ENCODE peak calls at places on chromosome 20, in eight cellular contexts. H is heart left ventricle; R is PC-9; S is CD4-positive, CD25-positive, alpha-beta regulatory T cell; W is body of pancreas; K is GM23248; M is colonic mucosa; Y is cardiac muscle cell. N is an unnamed sample.

GRCh38 chr20:57323034-57323433 is 6.6 kb upstream of the SPO11 start:
- DNase-seq in H (no peak), R (peak; percentile 74), S (no peak), W (no peak), K (peak; percentile 81), M (peak; percentile 41), Y (peak; percentile 37), N (no peak)

GRCh38 chr20:20820780-20821495 is 108.5 kb upstream of the RALGAPA2 start:
- DNase-seq in H (no peak), R (no peak), S (no peak), W (no peak), K (no peak), M (no peak), Y (no peak), N (no peak)

GRCh38 chr20:1376453-1377270 is 16.2 kb downstream of the FKBP1A start:
- DNase-seq in H (no peak), R (no peak), S (no peak), W (no peak), K (peak; percentile 35), M (peak; percentile 17), Y (no peak), N (no peak)

GRCh38 chr20:57650756-57651483 is 30.7 kb upstream of the ZBP1 start:
- DNase-seq in H (no peak), R (no peak), S (no peak), W (no peak), K (no peak), M (no peak), Y (no peak), N (no peak)

GRCh38 chr20:47360489-47361267 is 4.2 kb upstream of the ZMYND8 start:
- DNase-seq in H (peak; percentile 93), R (peak; percentile 84), S (no peak), W (peak; percentile 78), K (peak; percentile 80), M (peak; percentile 76), Y (peak; percentile 97), N (no peak)

GRCh38 chr20:20503788-20504528 is 136.1 kb downstream of the INSM1 start:
- DNase-seq in H (no peak), R (no peak), S (no peak), W (no peak), K (no peak), M (no peak), Y (no peak), N (no peak)

GRCh38 chr20:58875111-58875510 is 22.6 kb downstream of the GNAS start:
- DNase-seq in H (no peak), R (no peak), S (no peak), W (no peak), K (no peak), M (no peak), Y (no peak), N (no peak)

GRCh38 chr20:17570347-17571152 is 675 bp downstream of the DSTN start:
- DNase-seq in H (peak; percentile 38), R (peak; percentile 53), S (peak; percentile 34), W (peak; percentile 67), K (peak; percentile 73), M (peak; percentile 73), Y (peak; percentile 55), N (peak; percentile 2)

GRCh38 chr20:4008026-4008413 is 7.3 kb downstream of the RNF24 start:
- DNase-seq in H (no peak), R (no peak), S (no peak), W (no peak), K (no peak), M (no peak), Y (no peak), N (no peak)

GRCh38 chr20:37275125-37275524 is 13.5 kb upstream of the GHRH start:
- DNase-seq in H (no peak), R (no peak), S (no peak), W (no peak), K (no peak), M (no peak), Y (no peak), N (no peak)

GRCh38 chr20:23008673-23009072 is 26.4 kb upstream of the SSTR4 start:
- DNase-seq in H (no peak), R (no peak), S (no peak), W (no peak), K (peak; percentile 23), M (no peak), Y (no peak), N (no peak)

GRCh38 chr20:6348908-6349307 is 226.1 kb upstream of the FERMT1 start:
- DNase-seq in H (no peak), R (no peak), S (no peak), W (no peak), K (no peak), M (no peak), Y (no peak), N (no peak)

GRCh38 chr20:16459019-16459700 is 114.1 kb downstream of the KIF16B start:
- DNase-seq in H (peak; percentile 35), R (no peak), S (no peak), W (no peak), K (peak; percentile 82), M (no peak), Y (peak; percentile 90), N (no peak)

GRCh38 chr20:9839626-9840025 is 750 bp upstream of the PAK5 start:
- DNase-seq in H (no peak), R (no peak), S (no peak), W (no peak), K (no peak), M (no peak), Y (no peak), N (no peak)

DNA sequence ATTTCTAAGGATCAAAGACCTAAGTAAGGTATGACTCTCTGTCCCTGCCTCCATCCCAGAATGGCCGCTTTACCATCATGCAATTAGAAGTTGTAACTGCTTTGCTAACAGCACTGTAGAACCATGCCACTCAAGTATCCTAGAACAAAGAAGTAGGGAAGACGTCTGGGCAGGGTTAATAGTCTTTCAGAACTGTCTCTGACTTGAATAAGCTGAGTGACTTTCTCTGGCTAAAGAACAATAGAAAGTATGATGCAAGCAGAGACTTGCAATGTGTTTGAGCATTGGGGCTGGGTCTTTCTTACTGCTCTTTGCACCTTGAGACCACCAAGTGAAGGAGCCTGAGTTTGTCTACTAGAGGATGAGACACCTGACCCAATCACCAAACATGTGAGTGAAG is 279.6 kb upstream of the JAG1 start:
- DNase-seq in H (no peak), R (no peak), S (no peak), W (no peak), K (no peak), M (no peak), Y (no peak), N (no peak)
- H3K4me1 ChIP-seq in H (peaks cover 8% of the 10 kb centered on the region), R (peaks cover 11% of the 10 kb centered on the region), S (no peaks in the 10 kb centered on the region), W (peaks cover 40% of the 10 kb centered on the region), K (no peaks in the 10 kb centered on the region), M (no peaks in the 10 kb centered on the region), Y (no peaks in the 10 kb centered on the region), N (no peaks in the 10 kb centered on the region)

DNA sequence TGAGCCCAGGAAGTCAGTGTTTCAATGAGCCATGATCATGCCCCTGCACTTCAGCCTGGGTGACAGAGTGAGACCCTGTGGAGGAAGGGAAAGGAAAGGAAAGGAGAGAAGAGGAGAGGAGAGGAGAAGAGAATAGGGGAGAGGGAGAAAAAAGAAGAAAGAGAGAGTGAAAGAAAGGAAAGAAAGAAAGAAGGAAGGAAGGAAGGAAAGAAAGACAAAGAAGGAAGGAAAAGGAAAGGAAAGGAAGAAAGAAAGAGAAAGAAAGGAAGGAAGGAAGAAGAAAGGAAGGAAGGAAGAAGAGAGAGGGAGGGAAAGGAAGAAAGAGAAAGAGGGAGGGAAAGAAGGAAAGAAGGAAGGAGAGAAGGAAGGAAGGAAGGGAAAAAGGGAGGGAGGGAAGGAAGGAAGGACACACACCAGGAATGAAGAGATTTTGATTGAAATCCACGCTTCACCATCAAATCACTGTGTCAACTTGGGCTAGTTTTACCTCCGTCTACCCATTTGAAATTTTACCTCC is 14.3 kb downstream of the WFDC8 start:
- DNase-seq in H (no peak), R (no peak), S (no peak), W (no peak), K (no peak), M (no peak), Y (no peak), N (no peak)
- H3K4me1 ChIP-seq in H (no peaks in the 10 kb centered on the region), R (peaks cover 7% of the 10 kb centered on the region), S (no peaks in the 10 kb centered on the region), W (no peaks in the 10 kb centered on the region), K (no peaks in the 10 kb centered on the region), M (no peaks in the 10 kb centered on the region), Y (no peaks in the 10 kb centered on the region), N (no peaks in the 10 kb centered on the region)

DNA sequence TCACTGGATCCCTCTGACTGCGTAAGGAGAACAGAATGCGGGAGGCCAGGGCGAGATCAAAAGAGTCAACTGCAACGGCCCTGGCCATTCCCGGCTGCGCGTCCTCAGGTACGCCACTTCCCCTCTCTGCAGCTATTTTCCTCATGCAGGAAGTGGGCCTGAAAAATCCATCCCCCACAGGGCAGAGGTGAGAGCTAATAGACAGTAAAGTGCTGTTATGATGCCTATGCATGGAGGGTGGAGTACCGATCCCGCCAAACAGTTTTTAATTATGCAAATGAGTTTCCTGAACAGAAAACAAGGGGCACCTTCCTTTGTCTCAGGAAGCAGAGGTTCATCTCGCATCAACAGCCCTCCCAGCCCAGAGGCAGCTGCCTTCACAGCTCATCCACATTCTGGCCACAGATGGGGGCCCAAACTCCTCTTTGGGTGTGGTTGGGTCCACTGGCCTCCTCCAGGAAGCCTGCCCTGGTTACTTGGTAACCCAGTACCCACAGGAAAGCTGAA is 9.3 kb downstream of the PREX1 start:
- DNase-seq in H (no peak), R (no peak), S (peak; percentile 91), W (no peak), K (no peak), M (no peak), Y (no peak), N (no peak)
- H3K4me1 ChIP-seq in H (peaks cover 10% of the 10 kb centered on the region), R (peaks cover 18% of the 10 kb centered on the region), S (peaks cover 100% of the 10 kb centered on the region), W (no peaks in the 10 kb centered on the region), K (no peaks in the 10 kb centered on the region), M (no peaks in the 10 kb centered on the region), Y (no peaks in the 10 kb centered on the region), N (peaks cover 99% of the 10 kb centered on the region)

DNA sequence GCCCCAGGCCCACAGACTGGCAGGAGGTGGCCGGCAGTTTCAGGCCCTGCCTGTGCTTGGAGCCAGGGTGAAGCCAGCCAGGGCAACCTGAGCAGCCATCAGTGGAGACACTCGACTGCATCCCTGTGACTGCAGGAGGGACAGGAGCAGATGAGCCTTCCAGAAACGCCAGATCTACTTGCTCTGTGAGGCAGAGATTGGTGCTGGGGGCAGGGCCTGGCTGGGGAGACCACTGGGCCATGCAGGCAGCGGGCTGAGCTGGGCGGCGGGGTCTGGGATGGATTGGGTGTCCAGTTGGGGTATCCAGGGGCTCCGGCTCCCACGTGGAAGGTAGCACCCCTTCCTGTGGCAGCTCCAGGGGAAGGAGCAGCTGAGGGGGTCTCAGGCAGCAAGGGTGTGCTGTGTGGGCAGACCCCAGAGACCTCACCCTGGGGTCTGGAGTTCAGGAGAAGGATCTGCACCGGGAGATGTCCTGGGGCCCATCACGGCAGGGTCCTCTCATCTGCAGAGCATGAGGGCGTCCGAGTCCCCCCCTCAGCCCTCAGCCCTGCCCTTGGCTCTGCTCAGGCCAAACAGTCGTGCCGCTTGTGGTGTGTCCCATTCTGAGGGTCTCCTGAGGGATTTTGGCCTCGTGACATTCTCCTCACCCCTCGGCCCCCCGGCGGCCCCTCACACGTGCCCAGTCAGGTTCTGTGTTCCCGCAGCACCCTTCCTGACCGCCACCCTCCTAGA is 334.9 kb downstream of the TAF4 start:
- DNase-seq in H (no peak), R (no peak), S (no peak), W (no peak), K (no peak), M (no peak), Y (no peak), N (no peak)
- H3K4me1 ChIP-seq in H (no peaks in the 10 kb centered on the region), R (no peaks in the 10 kb centered on the region), S (no peaks in the 10 kb centered on the region), W (no peaks in the 10 kb centered on the region), K (no peaks in the 10 kb centered on the region), M (no peaks in the 10 kb centered on the region), Y (no peaks in the 10 kb centered on the region), N (no peaks in the 10 kb centered on the region)

N was measured in CD8-positive, alpha-beta T cell.